ENCODE peak calls at places on chromosomes 3 and 15, in seven cellular contexts. O is HepG2; E is RWPE2; Z is naive thymus-derived CD4-positive, alpha-beta T cell; N is psoas muscle; K is brain microvascular endothelial cell; P is fibroblast of pulmonary artery. T is an unnamed sample.

GRCh38 chr3:153639634-153640033 is 477.6 kb downstream of the RAP2B start:
- DNase-seq in E (no peak), N (no peak), O (no peak), P (peak; percentile 48), Z (no peak), K (no peak), T (no peak)

GRCh38 chr15:65979316-65979715 is 110.0 kb downstream of the RAB11A start:
- DNase-seq in Z (no peak), P (no peak), K (peak; percentile 9), O (no peak), N (no peak), E (no peak), T (no peak)

GRCh38 chr15:80596521-80596976 is 98.6 kb upstream of the ABHD17C start:
- DNase-seq in K (no peak), O (peak; percentile 83), P (no peak), N (no peak), Z (no peak), E (peak; percentile 56), T (no peak)

GRCh38 chr15:60546764-60547163 is 67.8 kb upstream of the ICE2 start:
- DNase-seq in E (no peak), N (no peak), Z (no peak), K (no peak), P (no peak), O (no peak), T (no peak)

GRCh38 chr3:48268936-48269551 is 28.1 kb downstream of the ZNF589 start:
- DNase-seq in P (no peak), Z (peak; percentile 18), K (no peak), N (no peak), E (no peak), O (no peak), T (peak; percentile 49)

GRCh38 chr15:70561885-70562284 is 201.5 kb downstream of the UACA start:
- DNase-seq in N (no peak), K (no peak), O (no peak), E (no peak), Z (no peak), P (no peak), T (no peak)

GRCh38 chr3:187401861-187402260 is 33.7 kb downstream of the RTP4 start:
- DNase-seq in N (no peak), K (no peak), E (no peak), Z (no peak), O (no peak), P (no peak), T (no peak)

GRCh38 chr3:1513662-1514061 is 420.8 kb downstream of the CNTN6 start:
- DNase-seq in P (no peak), Z (no peak), K (no peak), O (no peak), N (no peak), E (no peak), T (no peak)

GRCh38 chr3:183653209-183654064 is 18.0 kb downstream of the KLHL24 start:
- DNase-seq in E (no peak), Z (peak; percentile 23), K (no peak), P (peak; percentile 20), O (no peak), N (no peak), T (no peak)

GRCh38 chr3:150177673-150178378 is 207.1 kb upstream of the PFN2 start:
- DNase-seq in K (peak; percentile 68), N (no peak), E (no peak), Z (no peak), O (no peak), P (peak; percentile 31), T (peak; percentile 54)

GRCh38 chr15:88624971-88625290 is 3.8 kb downstream of the AEN start:
- DNase-seq in P (no peak), O (no peak), Z (no peak), E (no peak), K (no peak), N (no peak), T (no peak)

GRCh38 chr3:170331143-170331542 is 26.4 kb upstream of the SKIL start:
- DNase-seq in N (no peak), E (no peak), P (no peak), Z (no peak), O (peak; percentile 95), K (peak; percentile 61), T (no peak)

DNA sequence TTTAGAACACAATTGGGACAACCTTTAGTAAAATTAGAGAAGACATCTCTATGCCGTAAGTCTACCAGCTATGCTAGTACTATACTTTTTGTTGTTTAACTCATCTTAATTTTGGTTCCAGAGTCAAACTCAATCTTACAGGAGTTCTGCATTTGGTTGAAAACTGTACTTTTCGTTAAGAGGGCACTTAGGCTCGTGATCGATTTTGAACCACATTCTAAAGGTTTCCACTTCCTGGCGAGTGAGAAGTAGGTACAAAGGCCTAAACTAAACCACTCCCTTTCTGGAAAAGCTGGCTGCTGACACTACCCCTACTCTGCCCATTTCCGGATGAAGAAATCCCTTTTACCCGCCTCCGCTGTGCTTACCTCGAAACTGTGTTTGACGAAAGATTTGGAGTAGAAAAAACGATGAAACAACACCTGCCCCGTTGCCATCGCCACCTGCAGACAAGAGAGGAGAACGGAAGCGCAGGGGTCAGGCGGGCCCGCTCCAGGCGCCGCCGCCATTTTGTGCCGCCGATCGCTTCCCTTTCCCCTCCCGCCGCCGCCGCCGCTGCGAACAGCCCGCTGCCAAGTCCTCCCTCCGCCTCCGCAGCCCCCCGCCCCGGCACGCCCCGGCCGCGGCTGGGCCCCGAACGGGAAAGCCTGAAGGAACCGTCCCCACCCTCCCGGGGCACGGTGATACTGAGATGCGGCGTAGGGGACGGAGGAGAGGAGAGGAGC is 748 bp downstream of the CCNL1 start:
- DNase-seq in N (peak; percentile 71), E (no peak), O (peak; percentile 69), K (peak; percentile 39), P (peak; percentile 58), Z (peak; percentile 92), T (no peak)
- H3K4me3 ChIP-seq in N (peak overlapping the region; percentile 97), E (peak overlapping the region; percentile 68), O (peak overlapping the region; percentile 98), K (peak overlapping the region; percentile 91), P (peak overlapping the region; percentile 96), Z (peak overlapping the region; percentile 92), T (peak overlapping the region; percentile 71)

GRCh38 chr3:117695871-117696270 is 986.3 kb downstream of the TUSC7 start:
- DNase-seq in N (no peak), K (no peak), O (no peak), Z (no peak), P (no peak), E (no peak), T (no peak)
- H3K4me3 ChIP-seq in N (no peak overlapping the region), K (no peak overlapping the region), O (no peak overlapping the region), Z (no peak overlapping the region), P (no peak overlapping the region), E (no peak overlapping the region), T (no peak overlapping the region)

GRCh38 chr3:114834175-114834940 is 312.7 kb downstream of the ZBTB20 start:
- DNase-seq in P (peak; percentile 18), Z (no peak), O (no peak), K (no peak), E (no peak), N (no peak), T (no peak)
- H3K4me3 ChIP-seq in P (no peak overlapping the region), Z (no peak overlapping the region), O (no peak overlapping the region), K (no peak overlapping the region), E (no peak overlapping the region), N (no peak overlapping the region), T (no peak overlapping the region)

GRCh38 chr3:32705232-32705631 is 20.2 kb downstream of the CNOT10 start:
- DNase-seq in K (no peak), N (no peak), O (no peak), P (no peak), E (no peak), Z (no peak), T (no peak)
- H3K4me3 ChIP-seq in K (no peak overlapping the region), N (no peak overlapping the region), O (no peak overlapping the region), P (no peak overlapping the region), E (no peak overlapping the region), Z (no peak overlapping the region), T (no peak overlapping the region)

GRCh38 chr3:13770390-13771169 is 109.3 kb downstream of the WNT7A start:
- DNase-seq in K (no peak), E (no peak), N (no peak), O (no peak), Z (no peak), P (no peak), T (no peak)

GRCh38 chr3:13771496-13771895 is 108.4 kb downstream of the WNT7A start:
- DNase-seq in E (no peak), O (no peak), K (no peak), N (no peak), P (no peak), Z (no peak), T (no peak)

GRCh38 chr3:13769422-13769821 is 110.4 kb downstream of the WNT7A start:
- DNase-seq in K (no peak), P (no peak), E (no peak), N (no peak), O (no peak), Z (no peak), T (no peak)

GRCh38 chr3:13772885-13773745 is 106.8 kb downstream of the WNT7A start:
- DNase-seq in P (no peak), Z (no peak), K (no peak), N (no peak), O (no peak), E (no peak), T (no peak)

DNA sequence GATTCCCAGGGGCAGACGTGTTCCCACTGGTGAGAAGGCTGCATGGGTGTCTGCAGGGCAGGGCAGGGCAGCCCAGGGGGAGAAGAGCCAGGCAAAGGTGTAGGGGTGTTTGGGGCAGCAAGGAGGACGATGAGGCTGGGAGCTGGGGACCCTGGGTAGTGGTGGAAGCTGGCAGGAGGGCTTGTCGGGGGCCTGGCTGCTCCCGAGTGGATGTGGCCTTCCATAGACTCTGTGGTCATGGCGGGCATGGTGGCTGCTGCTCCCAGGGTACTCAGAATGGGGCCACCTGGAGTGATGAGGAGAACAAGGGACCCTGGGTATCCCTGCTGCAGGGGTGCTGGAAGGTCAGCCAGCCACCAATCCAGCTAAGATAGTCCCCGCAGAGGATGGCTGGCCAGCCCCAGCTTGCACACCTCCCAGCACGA is 107.5 kb downstream of the WNT7A start:
- DNase-seq in E (no peak), K (no peak), O (no peak), Z (no peak), P (no peak), N (no peak), T (no peak)
- H3K4me3 ChIP-seq in E (no peak overlapping the region), K (no peak overlapping the region), O (no peak overlapping the region), Z (no peak overlapping the region), P (no peak overlapping the region), N (no peak overlapping the region), T (no peak overlapping the region)

GRCh38 chr3:13932578-13933295 is 52.9 kb upstream of the WNT7A start:
- DNase-seq in Z (no peak), E (no peak), N (no peak), P (no peak), K (no peak), O (no peak), T (no peak)
- H3K4me3 ChIP-seq in Z (peak overlapping the region; percentile 27), E (peak overlapping the region; percentile 24), N (peak overlapping the region; percentile 62), P (no peak overlapping the region), K (no peak overlapping the region), O (no peak overlapping the region), T (peak overlapping the region; percentile 25)

GRCh38 chr3:16177962-16178627 is 3.6 kb downstream of the GALNT15 start:
- DNase-seq in N (peak; percentile 86), O (peak; percentile 42), P (peak; percentile 89), K (peak; percentile 82), E (no peak), Z (peak; percentile 48), T (peak; percentile 56)
- H3K4me3 ChIP-seq in N (peak overlapping the region; percentile 55), O (no peak overlapping the region), P (peak overlapping the region; percentile 6), K (peak overlapping the region; percentile 2), E (no peak overlapping the region), Z (no peak overlapping the region), T (peak overlapping the region; percentile 40)

DNA sequence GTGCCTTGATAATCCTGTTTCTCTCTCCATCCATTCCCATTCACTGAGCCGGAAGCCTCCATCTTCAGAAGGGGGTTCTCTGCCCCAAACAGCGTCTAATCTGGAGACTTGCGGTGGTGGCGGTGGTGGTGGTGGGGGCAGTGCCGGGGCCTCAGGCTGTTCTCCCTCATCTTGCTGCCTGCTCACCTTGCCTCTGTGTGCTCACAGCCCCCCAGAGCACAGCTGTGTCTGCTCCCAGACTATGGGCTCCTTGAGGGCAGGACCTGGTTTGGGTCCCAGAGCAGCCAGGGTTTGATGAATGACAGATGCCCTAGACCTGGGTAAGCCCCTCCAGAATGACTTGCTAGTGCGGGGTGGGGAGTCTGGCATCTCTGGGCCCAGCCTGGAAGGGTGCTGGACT is 430 bp upstream of the PSTPIP1 start:
- DNase-seq in E (peak; percentile 54), N (no peak), O (no peak), P (no peak), K (no peak), Z (no peak), T (no peak)
- H3K4me3 ChIP-seq in E (no peak overlapping the region), N (no peak overlapping the region), O (no peak overlapping the region), P (no peak overlapping the region), K (no peak overlapping the region), Z (peak overlapping the region; percentile 90), T (no peak overlapping the region)

T was measured in skeletal muscle cell.